ENCODE peak calls at places on chromosomes 7 and 10, in eight cellular contexts. M is Panc1; Y is CD4-positive, alpha-beta memory T cell; G is CD4-positive, CD25-positive, alpha-beta regulatory T cell; K is H7; V is mesendoderm; N is neuronal stem cell; F is AG04450. Q is an unnamed sample. For H3K27me3, the result is how much of the 10 kb centered on the place peaks cover.

GRCh38 chr10:55747244-55747643 is 613.8 kb downstream of the ZWINT start:
- DNase-seq in M (no peak), Y (no peak), G (no peak), K (no peak), V (no peak), N (no peak), F (no peak), Q (no peak)

GRCh38 chr10:59434463-59435326 is 72.3 kb upstream of the FAM13C start:
- DNase-seq in M (no peak), Y (no peak), G (no peak), K (no peak), V (no peak), N (no peak), F (no peak), Q (no peak)

GRCh38 chr10:14240253-14241189 is 90.2 kb downstream of the FRMD4A start:
- DNase-seq in M (no peak), Y (no peak), G (no peak), K (peak), V (peak), N (peak), F (no peak), Q (no peak)

GRCh38 chr7:101953248-101953819 is 135.9 kb downstream of the CUX1 start:
- DNase-seq in M (no peak), Y (no peak), G (peak), K (no peak), V (no peak), N (no peak), F (peak), Q (no peak)

GRCh38 chr10:26334232-26334931 is 103.8 kb upstream of the APBB1IP start:
- DNase-seq in M (no peak), Y (no peak), G (no peak), K (no peak), V (no peak), N (no peak), F (no peak), Q (no peak)

GRCh38 chr7:132161231-132161915 is 414.9 kb downstream of the PLXNA4 start:
- DNase-seq in M (no peak), Y (no peak), G (no peak), K (no peak), V (no peak), N (no peak), F (no peak), Q (no peak)

GRCh38 chr7:40297741-40298311 is 163.0 kb downstream of the SUGCT start:
- DNase-seq in M (no peak), Y (no peak), G (no peak), K (no peak), V (no peak), N (no peak), F (no peak), Q (no peak)

GRCh38 chr7:30914611-30915601 is 3.3 kb downstream of the AQP1 start:
- DNase-seq in M (peak), Y (no peak), G (no peak), K (no peak), V (peak), N (no peak), F (no peak), Q (no peak)

GRCh38 chr10:7193369-7193768 is 217.5 kb downstream of the SFMBT2 start:
- DNase-seq in M (no peak), Y (no peak), G (peak), K (no peak), V (no peak), N (no peak), F (no peak), Q (no peak)

GRCh38 chr7:13036256-13036765 is 348.9 kb downstream of the ARL4A start:
- DNase-seq in M (no peak), Y (no peak), G (no peak), K (no peak), V (no peak), N (no peak), F (no peak), Q (no peak)

GRCh38 chr10:132146941-132147915 is 39.5 kb upstream of the DPYSL4 start:
- DNase-seq in M (no peak), Y (no peak), G (no peak), K (no peak), V (no peak), N (no peak), F (no peak), Q (no peak)

GRCh38 chr7:102326156-102326914 is 29.9 kb downstream of the SPDYE6 start:
- DNase-seq in M (no peak), Y (no peak), G (no peak), K (peak), V (no peak), N (no peak), F (no peak), Q (no peak)

GRCh38 chr10:62915192-62915591 is 99.0 kb upstream of the EGR2 start:
- DNase-seq in M (no peak), Y (no peak), G (no peak), K (no peak), V (no peak), N (no peak), F (no peak), Q (no peak)

GRCh38 chr7:151245360-151246160 is 2.9 kb downstream of the SMARCD3 start:
- DNase-seq in M (no peak), Y (peak), G (peak), K (peak), V (peak), N (peak), F (no peak), Q (peak)

GRCh38 chr10:34866848-34867247 is 51.8 kb upstream of the PARD3 start:
- DNase-seq in M (no peak), Y (no peak), G (no peak), K (peak), V (peak), N (no peak), F (no peak), Q (no peak)

GRCh38 chr10:114044251-114045070 is 795 bp downstream of the ADRB1 start:
- DNase-seq in M (no peak), Y (no peak), G (no peak), K (peak), V (peak), N (no peak), F (no peak), Q (peak)

GRCh38 chr10:117699436-117700075 is 157.0 kb downstream of the EMX2 start:
- DNase-seq in M (no peak), Y (no peak), G (no peak), K (no peak), V (no peak), N (no peak), F (no peak), Q (no peak)

GRCh38 chr7:73960548-73960947 is 67.4 kb upstream of the ELN start:
- DNase-seq in M (no peak), Y (no peak), G (no peak), K (no peak), V (no peak), N (no peak), F (no peak), Q (no peak)

GRCh38 chr7:99155207-99155606 is 11.3 kb upstream of the SMURF1 start:
- DNase-seq in M (no peak), Y (no peak), G (no peak), K (no peak), V (no peak), N (no peak), F (no peak), Q (no peak)

GRCh38 chr10:75596930-75597629 is 165.7 kb downstream of the LRMDA start:
- DNase-seq in M (no peak), Y (no peak), G (no peak), K (no peak), V (no peak), N (no peak), F (no peak), Q (no peak)

DNA sequence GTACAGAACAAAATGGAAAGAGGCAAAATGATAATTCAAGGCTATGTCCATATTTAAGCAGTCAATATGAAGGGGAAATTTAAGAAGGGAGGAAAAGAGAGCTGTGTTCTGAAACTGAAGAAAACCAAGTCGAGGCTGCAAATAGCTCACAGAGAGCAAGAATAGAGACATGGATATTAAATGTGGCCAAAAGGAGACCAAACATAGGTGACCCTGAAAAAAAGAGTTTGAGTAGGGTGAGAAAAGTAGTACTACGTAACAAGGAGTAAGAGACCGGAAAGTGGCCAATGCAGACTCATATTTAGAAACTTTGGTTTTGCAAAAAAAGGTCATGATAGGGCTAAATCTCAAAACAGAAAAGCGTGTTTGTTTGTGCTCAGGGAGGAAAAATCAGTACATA is 84.6 kb downstream of the GNAT3 start:
- DNase-seq in M (no peak), Y (no peak), G (no peak), K (no peak), V (no peak), N (no peak), F (no peak), Q (no peak)
- H3K27me3 ChIP-seq in M (under half), Y (under half), G (under half), K (under half), V (under half), N (under half), F (under half), Q (under half)

GRCh38 chr7:118072893-118073674 is 110.9 kb upstream of the LSM8 start:
- DNase-seq in M (no peak), Y (no peak), G (no peak), K (no peak), V (no peak), N (no peak), F (no peak), Q (no peak)
- H3K27me3 ChIP-seq in M (under half), Y (under half), G (under half), K (under half), V (under half), N (under half), F (under half), Q (under half)

DNA sequence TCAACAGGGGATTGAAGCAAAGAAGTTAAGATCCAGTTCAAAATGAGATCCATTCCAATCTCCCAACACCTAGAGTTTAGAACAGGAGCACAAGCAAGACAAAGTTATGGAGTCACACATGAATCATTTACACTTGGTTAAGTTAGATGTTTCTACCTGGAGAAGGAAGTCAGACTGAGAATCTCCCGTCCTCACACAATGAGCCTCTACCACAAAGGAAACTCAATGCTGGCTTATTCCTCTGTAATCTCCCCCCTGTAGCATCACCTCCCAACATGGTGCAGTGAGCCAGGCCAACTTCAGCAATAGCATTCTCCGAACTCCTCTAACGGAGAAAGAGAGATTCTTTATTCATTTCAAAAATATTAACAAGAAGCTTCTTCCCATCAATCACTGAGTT is 82.2 kb downstream of the ELMO1 start:
- DNase-seq in M (no peak), Y (no peak), G (no peak), K (no peak), V (no peak), N (no peak), F (no peak), Q (no peak)
- H3K27me3 ChIP-seq in M (under half), Y (under half), G (under half), K (under half), V (under half), N (under half), F (under half), Q (under half)

GRCh38 chr10:31032515-31033132 is 959 bp upstream of the ZNF438 start:
- DNase-seq in M (no peak), Y (no peak), G (no peak), K (no peak), V (no peak), N (no peak), F (no peak), Q (no peak)

GRCh38 chr10:31030216-31030615 is 1.4 kb downstream of the ZNF438 start:
- DNase-seq in M (no peak), Y (no peak), G (no peak), K (no peak), V (no peak), N (no peak), F (no peak), Q (no peak)

GRCh38 chr10:31030800-31031199 is 865 bp downstream of the ZNF438 start:
- DNase-seq in M (no peak), Y (peak), G (no peak), K (no peak), V (no peak), N (no peak), F (no peak), Q (no peak)

GRCh38 chr10:31031666-31032514 is at the start of gene ZNF438:
- DNase-seq in M (peak), Y (peak), G (peak), K (peak), V (peak), N (peak), F (peak), Q (peak)

DNA sequence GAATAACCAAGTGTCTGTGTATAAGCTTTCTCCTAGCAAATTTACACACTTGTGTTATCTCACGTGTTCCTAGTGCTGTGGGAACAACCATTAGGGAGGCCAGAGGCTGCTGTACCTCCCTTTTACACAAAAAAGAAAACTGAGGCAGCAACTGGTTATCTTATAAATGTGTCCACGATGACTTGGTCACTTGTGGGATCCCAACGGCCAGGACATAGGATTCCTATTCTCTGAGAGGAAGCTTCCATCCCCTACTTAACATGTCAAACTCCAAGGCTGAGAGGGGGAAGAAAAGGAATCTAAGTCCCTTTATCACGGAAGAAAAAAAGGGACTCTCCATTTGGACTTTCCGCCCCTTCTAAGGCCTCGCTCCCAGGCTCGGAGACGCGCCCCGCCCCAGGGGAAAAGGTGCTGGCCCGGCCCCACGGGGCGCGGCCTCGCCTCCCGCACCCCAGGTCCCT is 430 bp downstream of the ZNF438 start:
- DNase-seq in M (peak), Y (no peak), G (no peak), K (no peak), V (no peak), N (no peak), F (no peak), Q (no peak)
- H3K27me3 ChIP-seq in M (under half), Y (under half), G (under half), K (under half), V (under half), N (under half), F (under half), Q (under half)

DNA sequence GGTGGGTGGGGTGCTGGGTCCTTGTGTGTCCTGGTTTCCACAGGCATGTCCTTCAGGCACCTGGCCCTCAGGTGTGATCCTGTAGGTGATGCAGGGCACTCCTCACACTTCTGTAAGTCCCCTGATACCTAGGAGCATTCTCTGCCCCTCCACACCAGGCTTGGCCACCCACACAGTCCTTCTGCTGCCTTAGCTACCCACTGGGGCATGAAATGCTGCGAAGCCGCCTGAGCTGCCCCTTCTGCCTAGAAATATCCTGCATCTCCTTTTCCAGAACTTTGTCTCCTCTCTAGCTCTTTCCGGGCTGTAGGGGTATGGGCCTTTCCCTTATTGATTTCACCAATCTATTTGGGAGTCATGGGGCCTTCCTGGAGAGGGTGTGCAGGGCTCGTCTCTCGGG is 419.1 kb downstream of the RPS24 start:
- DNase-seq in M (no peak), Y (no peak), G (no peak), K (no peak), V (no peak), N (no peak), F (no peak), Q (no peak)
- H3K27me3 ChIP-seq in M (under half), Y (under half), G (under half), K (under half), V (under half), N (under half), F (under half), Q (under half)